ENCODE peak calls at places on chromosomes 4 and X, in four cellular contexts. V, U, J and D are unnamed samples.

GRCh38 chrX:135520553-135521404 is at the start of gene INTS6L:
- DNase-seq in V (peak), U (peak), J (peak), D (peak)

GRCh38 chr4:73170518-73171198 is 87.9 kb downstream of the ANKRD17 start:
- DNase-seq in V (no peak), U (no peak), J (no peak), D (no peak)

GRCh38 chrX:72367524-72367923 is 61.8 kb upstream of the CITED1 start:
- DNase-seq in V (no peak), U (no peak), J (no peak), D (no peak)

GRCh38 chrX:31893525-31893924 is 821.7 kb upstream of the FTHL17 start:
- DNase-seq in V (no peak), U (no peak), J (no peak), D (no peak)

GRCh38 chr4:102625232-102625930 is 124.2 kb downstream of the NFKB1 start:
- DNase-seq in V (peak), U (no peak), J (peak), D (peak)

GRCh38 chrX:4175221-4175620 is 461.8 kb upstream of the PRKX start:
- DNase-seq in V (no peak), U (no peak), J (no peak), D (no peak)

GRCh38 chr4:185015108-185015507 is 3.2 kb upstream of the HELT start:
- DNase-seq in V (no peak), U (no peak), J (no peak), D (no peak)

GRCh38 chrX:41334866-41335589 is 1.1 kb downstream of the DDX3X start:
- DNase-seq in V (peak), U (peak), J (peak), D (no peak)

GRCh38 chr4:157195374-157195773 is 25.2 kb upstream of the GRIA2 start:
- DNase-seq in V (no peak), U (no peak), J (no peak), D (no peak)

GRCh38 chr4:107279729-107280128 is 243.6 kb upstream of the DKK2 start:
- DNase-seq in V (peak), U (no peak), J (peak), D (no peak)

GRCh38 chr4:173214661-173215060 is 46.0 kb downstream of the GALNT7 start:
- DNase-seq in V (peak), U (no peak), J (no peak), D (no peak)